ENCODE peak calls at places on chromosomes 2 and 18, in eight cellular contexts. One of them, this sample, is unnamed.

GRCh38 chr2:184463102-184463865 is 135.0 kb upstream of the ZNF804A start:
- DNase-seq in activated gamma-delta T cell treated with anti-CD3 and anti-CD28 coated beads, Interleukin-2, amount 50 U/mL, for 16 hours: no peak
- DNase-seq in fibroblast of the aortic adventitia: no peak
- DNase-seq in NCI-H1092: no peak
- DNase-seq in WTC11: no peak
- DNase-seq in mucosa of gallbladder: no peak
- DNase-seq in activated T-cell treated with anti-CD3 and anti-CD28 coated beads for 1 hour: no peak
- DNase-seq in hypothalamus: no peak
- DNase-seq in this sample: no peak

GRCh38 chr18:31750259-31750658 is 10.4 kb downstream of the SLC25A52 start:
- DNase-seq in activated gamma-delta T cell treated with anti-CD3 and anti-CD28 coated beads, Interleukin-2, amount 50 U/mL, for 16 hours: no peak
- DNase-seq in fibroblast of the aortic adventitia: no peak
- DNase-seq in NCI-H1092: no peak
- DNase-seq in WTC11: no peak
- DNase-seq in mucosa of gallbladder: no peak
- DNase-seq in activated T-cell treated with anti-CD3 and anti-CD28 coated beads for 1 hour: no peak
- DNase-seq in hypothalamus: no peak
- DNase-seq in this sample: no peak

GRCh38 chr2:26130763-26131162 is 42.1 kb upstream of the GAREM2 start:
- DNase-seq in activated gamma-delta T cell treated with anti-CD3 and anti-CD28 coated beads, Interleukin-2, amount 50 U/mL, for 16 hours: no peak
- DNase-seq in fibroblast of the aortic adventitia: no peak
- DNase-seq in NCI-H1092: no peak
- DNase-seq in WTC11: no peak
- DNase-seq in mucosa of gallbladder: no peak
- DNase-seq in activated T-cell treated with anti-CD3 and anti-CD28 coated beads for 1 hour: no peak
- DNase-seq in hypothalamus: no peak
- DNase-seq in this sample: no peak

GRCh38 chr2:188524519-188525113 is 232.9 kb downstream of the GULP1 start:
- DNase-seq in activated gamma-delta T cell treated with anti-CD3 and anti-CD28 coated beads, Interleukin-2, amount 50 U/mL, for 16 hours: no peak
- DNase-seq in fibroblast of the aortic adventitia: peak
- DNase-seq in NCI-H1092: peak
- DNase-seq in WTC11: no peak
- DNase-seq in mucosa of gallbladder: peak
- DNase-seq in activated T-cell treated with anti-CD3 and anti-CD28 coated beads for 1 hour: no peak
- DNase-seq in hypothalamus: no peak
- DNase-seq in this sample: no peak

GRCh38 chr2:54586062-54586982 is 130.2 kb downstream of the SPTBN1 start:
- DNase-seq in activated gamma-delta T cell treated with anti-CD3 and anti-CD28 coated beads, Interleukin-2, amount 50 U/mL, for 16 hours: no peak
- DNase-seq in fibroblast of the aortic adventitia: peak
- DNase-seq in NCI-H1092: no peak
- DNase-seq in WTC11: no peak
- DNase-seq in mucosa of gallbladder: no peak
- DNase-seq in activated T-cell treated with anti-CD3 and anti-CD28 coated beads for 1 hour: no peak
- DNase-seq in hypothalamus: no peak
- DNase-seq in this sample: no peak

GRCh38 chr2:226077841-226078240 is 678.3 kb downstream of the NYAP2 start:
- DNase-seq in activated gamma-delta T cell treated with anti-CD3 and anti-CD28 coated beads, Interleukin-2, amount 50 U/mL, for 16 hours: no peak
- DNase-seq in fibroblast of the aortic adventitia: no peak
- DNase-seq in NCI-H1092: no peak
- DNase-seq in WTC11: no peak
- DNase-seq in mucosa of gallbladder: no peak
- DNase-seq in activated T-cell treated with anti-CD3 and anti-CD28 coated beads for 1 hour: no peak
- DNase-seq in hypothalamus: no peak
- DNase-seq in this sample: no peak

GRCh38 chr2:191618789-191619185 is 59.1 kb upstream of the NABP1 start:
- DNase-seq in activated gamma-delta T cell treated with anti-CD3 and anti-CD28 coated beads, Interleukin-2, amount 50 U/mL, for 16 hours: no peak
- DNase-seq in fibroblast of the aortic adventitia: peak
- DNase-seq in NCI-H1092: no peak
- DNase-seq in WTC11: no peak
- DNase-seq in mucosa of gallbladder: no peak
- DNase-seq in activated T-cell treated with anti-CD3 and anti-CD28 coated beads for 1 hour: no peak
- DNase-seq in hypothalamus: no peak
- DNase-seq in this sample: no peak

GRCh38 chr2:220300806-220301205 is 673.4 kb downstream of the SLC4A3 start:
- DNase-seq in activated gamma-delta T cell treated with anti-CD3 and anti-CD28 coated beads, Interleukin-2, amount 50 U/mL, for 16 hours: no peak
- DNase-seq in fibroblast of the aortic adventitia: peak
- DNase-seq in NCI-H1092: no peak
- DNase-seq in WTC11: no peak
- DNase-seq in mucosa of gallbladder: no peak
- DNase-seq in activated T-cell treated with anti-CD3 and anti-CD28 coated beads for 1 hour: no peak
- DNase-seq in hypothalamus: no peak
- DNase-seq in this sample: no peak

GRCh38 chr2:99648115-99648850 is 158.5 kb upstream of the REV1 start:
- DNase-seq in activated gamma-delta T cell treated with anti-CD3 and anti-CD28 coated beads, Interleukin-2, amount 50 U/mL, for 16 hours: no peak
- DNase-seq in fibroblast of the aortic adventitia: no peak
- DNase-seq in NCI-H1092: no peak
- DNase-seq in WTC11: no peak
- DNase-seq in mucosa of gallbladder: no peak
- DNase-seq in activated T-cell treated with anti-CD3 and anti-CD28 coated beads for 1 hour: no peak
- DNase-seq in hypothalamus: no peak
- DNase-seq in this sample: no peak

GRCh38 chr2:193154076-193154475 is 959.3 kb upstream of the TMEFF2 start:
- DNase-seq in activated gamma-delta T cell treated with anti-CD3 and anti-CD28 coated beads, Interleukin-2, amount 50 U/mL, for 16 hours: no peak
- DNase-seq in fibroblast of the aortic adventitia: no peak
- DNase-seq in NCI-H1092: no peak
- DNase-seq in WTC11: no peak
- DNase-seq in mucosa of gallbladder: no peak
- DNase-seq in activated T-cell treated with anti-CD3 and anti-CD28 coated beads for 1 hour: no peak
- DNase-seq in hypothalamus: no peak
- DNase-seq in this sample: no peak

GRCh38 chr2:46299365-46300263 is 2.4 kb downstream of the EPAS1 start:
- DNase-seq in activated gamma-delta T cell treated with anti-CD3 and anti-CD28 coated beads, Interleukin-2, amount 50 U/mL, for 16 hours: no peak
- DNase-seq in fibroblast of the aortic adventitia: peak
- DNase-seq in NCI-H1092: no peak
- DNase-seq in WTC11: peak
- DNase-seq in mucosa of gallbladder: peak
- DNase-seq in activated T-cell treated with anti-CD3 and anti-CD28 coated beads for 1 hour: no peak
- DNase-seq in hypothalamus: no peak
- DNase-seq in this sample: no peak

GRCh38 chr2:9975328-9975727 is 23.8 kb downstream of the GRHL1 start:
- DNase-seq in activated gamma-delta T cell treated with anti-CD3 and anti-CD28 coated beads, Interleukin-2, amount 50 U/mL, for 16 hours: no peak
- DNase-seq in fibroblast of the aortic adventitia: peak
- DNase-seq in NCI-H1092: no peak
- DNase-seq in WTC11: no peak
- DNase-seq in mucosa of gallbladder: no peak
- DNase-seq in activated T-cell treated with anti-CD3 and anti-CD28 coated beads for 1 hour: no peak
- DNase-seq in hypothalamus: no peak
- DNase-seq in this sample: no peak

GRCh38 chr18:40313030-40313642 is 1641.9 kb upstream of the PIK3C3 start:
- DNase-seq in activated gamma-delta T cell treated with anti-CD3 and anti-CD28 coated beads, Interleukin-2, amount 50 U/mL, for 16 hours: no peak
- DNase-seq in fibroblast of the aortic adventitia: no peak
- DNase-seq in NCI-H1092: no peak
- DNase-seq in WTC11: no peak
- DNase-seq in mucosa of gallbladder: no peak
- DNase-seq in activated T-cell treated with anti-CD3 and anti-CD28 coated beads for 1 hour: no peak
- DNase-seq in hypothalamus: no peak
- DNase-seq in this sample: no peak

GRCh38 chr2:20425884-20426283 is 21.0 kb upstream of the RHOB start:
- DNase-seq in activated gamma-delta T cell treated with anti-CD3 and anti-CD28 coated beads, Interleukin-2, amount 50 U/mL, for 16 hours: no peak
- DNase-seq in fibroblast of the aortic adventitia: no peak
- DNase-seq in NCI-H1092: no peak
- DNase-seq in WTC11: no peak
- DNase-seq in mucosa of gallbladder: no peak
- DNase-seq in activated T-cell treated with anti-CD3 and anti-CD28 coated beads for 1 hour: no peak
- DNase-seq in hypothalamus: no peak
- DNase-seq in this sample: no peak

GRCh38 chr18:62838475-62839098 is 123.2 kb downstream of the PHLPP1 start:
- DNase-seq in activated gamma-delta T cell treated with anti-CD3 and anti-CD28 coated beads, Interleukin-2, amount 50 U/mL, for 16 hours: no peak
- DNase-seq in fibroblast of the aortic adventitia: no peak
- DNase-seq in NCI-H1092: no peak
- DNase-seq in WTC11: no peak
- DNase-seq in mucosa of gallbladder: no peak
- DNase-seq in activated T-cell treated with anti-CD3 and anti-CD28 coated beads for 1 hour: no peak
- DNase-seq in hypothalamus: no peak
- DNase-seq in this sample: no peak

GRCh38 chr2:218285604-218286003 is 6.7 kb downstream of the TMBIM1 start:
- DNase-seq in activated gamma-delta T cell treated with anti-CD3 and anti-CD28 coated beads, Interleukin-2, amount 50 U/mL, for 16 hours: no peak
- DNase-seq in fibroblast of the aortic adventitia: peak
- DNase-seq in NCI-H1092: peak
- DNase-seq in WTC11: no peak
- DNase-seq in mucosa of gallbladder: no peak
- DNase-seq in activated T-cell treated with anti-CD3 and anti-CD28 coated beads for 1 hour: no peak
- DNase-seq in hypothalamus: no peak
- DNase-seq in this sample: peak

GRCh38 chr18:77948571-77948970 is 698.9 kb downstream of the GALR1 start:
- DNase-seq in activated gamma-delta T cell treated with anti-CD3 and anti-CD28 coated beads, Interleukin-2, amount 50 U/mL, for 16 hours: no peak
- DNase-seq in fibroblast of the aortic adventitia: no peak
- DNase-seq in NCI-H1092: no peak
- DNase-seq in WTC11: no peak
- DNase-seq in mucosa of gallbladder: no peak
- DNase-seq in activated T-cell treated with anti-CD3 and anti-CD28 coated beads for 1 hour: no peak
- DNase-seq in hypothalamus: no peak
- DNase-seq in this sample: no peak

GRCh38 chr2:24920813-24921441 is 890 bp upstream of the ADCY3 start:
- DNase-seq in activated gamma-delta T cell treated with anti-CD3 and anti-CD28 coated beads, Interleukin-2, amount 50 U/mL, for 16 hours: no peak
- DNase-seq in fibroblast of the aortic adventitia: no peak
- DNase-seq in NCI-H1092: no peak
- DNase-seq in WTC11: peak
- DNase-seq in mucosa of gallbladder: no peak
- DNase-seq in activated T-cell treated with anti-CD3 and anti-CD28 coated beads for 1 hour: no peak
- DNase-seq in hypothalamus: no peak
- DNase-seq in this sample: no peak

GRCh38 chr2:68103026-68103425 is 40.2 kb upstream of the C1D start:
- DNase-seq in activated gamma-delta T cell treated with anti-CD3 and anti-CD28 coated beads, Interleukin-2, amount 50 U/mL, for 16 hours: no peak
- DNase-seq in fibroblast of the aortic adventitia: peak
- DNase-seq in NCI-H1092: no peak
- DNase-seq in WTC11: no peak
- DNase-seq in mucosa of gallbladder: no peak
- DNase-seq in activated T-cell treated with anti-CD3 and anti-CD28 coated beads for 1 hour: no peak
- DNase-seq in hypothalamus: no peak
- DNase-seq in this sample: no peak

GRCh38 chr18:3675446-3675845 is 225.5 kb downstream of the TGIF1 start:
- DNase-seq in activated gamma-delta T cell treated with anti-CD3 and anti-CD28 coated beads, Interleukin-2, amount 50 U/mL, for 16 hours: no peak
- DNase-seq in fibroblast of the aortic adventitia: no peak
- DNase-seq in NCI-H1092: no peak
- DNase-seq in WTC11: no peak
- DNase-seq in mucosa of gallbladder: peak
- DNase-seq in activated T-cell treated with anti-CD3 and anti-CD28 coated beads for 1 hour: no peak
- DNase-seq in hypothalamus: no peak
- DNase-seq in this sample: no peak

GRCh38 chr2:188291617-188292445 is at the start of gene GULP1:
- DNase-seq in activated gamma-delta T cell treated with anti-CD3 and anti-CD28 coated beads, Interleukin-2, amount 50 U/mL, for 16 hours: no peak
- DNase-seq in fibroblast of the aortic adventitia: peak
- DNase-seq in NCI-H1092: peak
- DNase-seq in WTC11: peak
- DNase-seq in mucosa of gallbladder: peak
- DNase-seq in activated T-cell treated with anti-CD3 and anti-CD28 coated beads for 1 hour: no peak
- DNase-seq in hypothalamus: peak
- DNase-seq in this sample: no peak

GRCh38 chr2:231769170-231770136 is 11.6 kb downstream of the PDE6D start:
- DNase-seq in activated gamma-delta T cell treated with anti-CD3 and anti-CD28 coated beads, Interleukin-2, amount 50 U/mL, for 16 hours: no peak
- DNase-seq in fibroblast of the aortic adventitia: no peak
- DNase-seq in NCI-H1092: no peak
- DNase-seq in WTC11: no peak
- DNase-seq in mucosa of gallbladder: no peak
- DNase-seq in activated T-cell treated with anti-CD3 and anti-CD28 coated beads for 1 hour: no peak
- DNase-seq in hypothalamus: no peak
- DNase-seq in this sample: no peak

GRCh38 chr18:23317975-23318675 is 135.0 kb upstream of the RIOK3 start:
- DNase-seq in activated gamma-delta T cell treated with anti-CD3 and anti-CD28 coated beads, Interleukin-2, amount 50 U/mL, for 16 hours: no peak
- DNase-seq in fibroblast of the aortic adventitia: peak
- DNase-seq in NCI-H1092: no peak
- DNase-seq in WTC11: no peak
- DNase-seq in mucosa of gallbladder: no peak
- DNase-seq in activated T-cell treated with anti-CD3 and anti-CD28 coated beads for 1 hour: no peak
- DNase-seq in hypothalamus: no peak
- DNase-seq in this sample: peak

GRCh38 chr2:69159988-69160387 is 147.0 kb downstream of the ANTXR1 start:
- DNase-seq in activated gamma-delta T cell treated with anti-CD3 and anti-CD28 coated beads, Interleukin-2, amount 50 U/mL, for 16 hours: no peak
- DNase-seq in fibroblast of the aortic adventitia: no peak
- DNase-seq in NCI-H1092: no peak
- DNase-seq in WTC11: peak
- DNase-seq in mucosa of gallbladder: no peak
- DNase-seq in activated T-cell treated with anti-CD3 and anti-CD28 coated beads for 1 hour: no peak
- DNase-seq in hypothalamus: no peak
- DNase-seq in this sample: no peak

GRCh38 chr18:47772374-47773248 is 157.8 kb downstream of the SMAD2 start:
- DNase-seq in activated gamma-delta T cell treated with anti-CD3 and anti-CD28 coated beads, Interleukin-2, amount 50 U/mL, for 16 hours: peak
- DNase-seq in fibroblast of the aortic adventitia: peak
- DNase-seq in NCI-H1092: no peak
- DNase-seq in WTC11: peak
- DNase-seq in mucosa of gallbladder: peak
- DNase-seq in activated T-cell treated with anti-CD3 and anti-CD28 coated beads for 1 hour: peak
- DNase-seq in hypothalamus: no peak
- DNase-seq in this sample: peak

GRCh38 chr2:24115057-24115456 is 8.1 kb downstream of the PFN4 start:
- DNase-seq in activated gamma-delta T cell treated with anti-CD3 and anti-CD28 coated beads, Interleukin-2, amount 50 U/mL, for 16 hours: no peak
- DNase-seq in fibroblast of the aortic adventitia: peak
- DNase-seq in NCI-H1092: no peak
- DNase-seq in WTC11: no peak
- DNase-seq in mucosa of gallbladder: no peak
- DNase-seq in activated T-cell treated with anti-CD3 and anti-CD28 coated beads for 1 hour: no peak
- DNase-seq in hypothalamus: no peak
- DNase-seq in this sample: no peak

GRCh38 chr2:237154050-237154638 is 68.5 kb downstream of the COPS8 start:
- DNase-seq in activated gamma-delta T cell treated with anti-CD3 and anti-CD28 coated beads, Interleukin-2, amount 50 U/mL, for 16 hours: peak
- DNase-seq in fibroblast of the aortic adventitia: peak
- DNase-seq in NCI-H1092: no peak
- DNase-seq in WTC11: peak
- DNase-seq in mucosa of gallbladder: no peak
- DNase-seq in activated T-cell treated with anti-CD3 and anti-CD28 coated beads for 1 hour: peak
- DNase-seq in hypothalamus: no peak
- DNase-seq in this sample: no peak

GRCh38 chr2:31688282-31688681 is 107.5 kb upstream of the SRD5A2 start:
- DNase-seq in activated gamma-delta T cell treated with anti-CD3 and anti-CD28 coated beads, Interleukin-2, amount 50 U/mL, for 16 hours: no peak
- DNase-seq in fibroblast of the aortic adventitia: peak
- DNase-seq in NCI-H1092: no peak
- DNase-seq in WTC11: no peak
- DNase-seq in mucosa of gallbladder: no peak
- DNase-seq in activated T-cell treated with anti-CD3 and anti-CD28 coated beads for 1 hour: no peak
- DNase-seq in hypothalamus: no peak
- DNase-seq in this sample: no peak

GRCh38 chr18:49733321-49733720 is 80.0 kb downstream of the ACAA2 start:
- DNase-seq in activated gamma-delta T cell treated with anti-CD3 and anti-CD28 coated beads, Interleukin-2, amount 50 U/mL, for 16 hours: no peak
- DNase-seq in fibroblast of the aortic adventitia: no peak
- DNase-seq in NCI-H1092: no peak
- DNase-seq in WTC11: no peak
- DNase-seq in mucosa of gallbladder: no peak
- DNase-seq in activated T-cell treated with anti-CD3 and anti-CD28 coated beads for 1 hour: no peak
- DNase-seq in hypothalamus: no peak
- DNase-seq in this sample: no peak

GRCh38 chr18:50817898-50818250 is 1.9 kb downstream of the MRO start:
- DNase-seq in activated gamma-delta T cell treated with anti-CD3 and anti-CD28 coated beads, Interleukin-2, amount 50 U/mL, for 16 hours: no peak
- DNase-seq in fibroblast of the aortic adventitia: peak
- DNase-seq in NCI-H1092: no peak
- DNase-seq in WTC11: no peak
- DNase-seq in mucosa of gallbladder: no peak
- DNase-seq in activated T-cell treated with anti-CD3 and anti-CD28 coated beads for 1 hour: no peak
- DNase-seq in hypothalamus: no peak
- DNase-seq in this sample: peak